ENCODE peak calls at places on chromosomes 7 and 10, in ten cellular contexts. H is cardiac muscle cell; V is kidney epithelial cell; K is stomach; T is fibroblast of lung; L is tibial artery; G is OCI-LY7; S is mucosa of descending colon; O is IMR-90; N is CD8-positive, alpha-beta memory T cell. D is an unnamed sample. For H3K36me3, the result is how much of the 10 kb centered on the place peaks cover.

GRCh38 chr7:142542938-142543337 is 206.3 kb upstream of the PRSS1 start:
- DNase-seq in H (no peak), V (no peak), K (no peak), T (peak), L (no peak), G (no peak), S (no peak), O (peak), N (no peak), D (no peak)

GRCh38 chr7:12323415-12323814 is 80.2 kb downstream of the VWDE start:
- DNase-seq in H (no peak), V (no peak), K (no peak), T (no peak), L (no peak), G (no peak), S (no peak), O (no peak), N (no peak), D (no peak)

GRCh38 chr7:28731092-28731491 is 227.0 kb downstream of the TRIL start:
- DNase-seq in H (no peak), V (no peak), K (no peak), T (no peak), L (no peak), G (no peak), S (no peak), O (no peak), N (no peak), D (no peak)

GRCh38 chr7:137932881-137933269 is 69.0 kb downstream of the CREB3L2 start:
- DNase-seq in H (no peak), V (no peak), K (no peak), T (peak), L (peak), G (no peak), S (no peak), O (peak), N (no peak), D (no peak)

GRCh38 chr10:119198438-119198837 is 8.9 kb upstream of the GRK5 start:
- DNase-seq in H (no peak), V (no peak), K (no peak), T (no peak), L (peak), G (peak), S (no peak), O (no peak), N (no peak), D (no peak)

GRCh38 chr7:84677386-84677785 is 482.8 kb upstream of the SEMA3A start:
- DNase-seq in H (no peak), V (no peak), K (no peak), T (peak), L (no peak), G (no peak), S (no peak), O (no peak), N (no peak), D (no peak)

GRCh38 chr7:106022193-106022821 is 59.2 kb downstream of the CDHR3 start:
- DNase-seq in H (no peak), V (no peak), K (peak), T (no peak), L (no peak), G (peak), S (no peak), O (no peak), N (peak), D (no peak)

GRCh38 chr7:77684030-77684429 is 12.2 kb upstream of the RSBN1L start:
- DNase-seq in H (peak), V (no peak), K (no peak), T (no peak), L (peak), G (no peak), S (no peak), O (peak), N (no peak), D (peak)

GRCh38 chr7:129664029-129665012 is 52.8 kb downstream of the NRF1 start:
- DNase-seq in H (peak), V (peak), K (no peak), T (peak), L (no peak), G (peak), S (no peak), O (peak), N (no peak), D (no peak)

GRCh38 chr10:123014772-123015171 is 6.0 kb downstream of the ACADSB start:
- DNase-seq in H (no peak), V (no peak), K (no peak), T (no peak), L (no peak), G (no peak), S (no peak), O (no peak), N (no peak), D (no peak)

GRCh38 chr7:55532150-55532917 is 40.0 kb downstream of the VOPP1 start:
- DNase-seq in H (no peak), V (no peak), K (no peak), T (no peak), L (no peak), G (peak), S (no peak), O (no peak), N (no peak), D (no peak)

GRCh38 chr10:74333174-74333573 is 182.2 kb downstream of the ADK start:
- DNase-seq in H (no peak), V (no peak), K (no peak), T (peak), L (no peak), G (no peak), S (no peak), O (peak), N (no peak), D (no peak)

GRCh38 chr10:127524869-127525268 is 24.2 kb upstream of the NPS start:
- DNase-seq in H (no peak), V (no peak), K (no peak), T (no peak), L (no peak), G (no peak), S (no peak), O (no peak), N (no peak), D (no peak)

GRCh38 chr10:113765910-113766309 is 14.4 kb downstream of the PLEKHS1 start:
- DNase-seq in H (no peak), V (no peak), K (no peak), T (no peak), L (no peak), G (no peak), S (no peak), O (no peak), N (no peak), D (no peak)

GRCh38 chr7:27184342-27185012 is 555 bp downstream of the HOXA11 start:
- DNase-seq in H (peak), V (no peak), K (peak), T (no peak), L (peak), G (no peak), S (peak), O (peak), N (no peak), D (no peak)

GRCh38 chr7:102321351-102322201 is 34.7 kb downstream of the SPDYE6 start:
- DNase-seq in H (no peak), V (no peak), K (no peak), T (no peak), L (peak), G (no peak), S (peak), O (no peak), N (no peak), D (no peak)

GRCh38 chr7:82678716-82679115 is 235.1 kb upstream of the CACNA2D1 start:
- DNase-seq in H (no peak), V (no peak), K (no peak), T (no peak), L (no peak), G (peak), S (no peak), O (no peak), N (peak), D (no peak)

GRCh38 chr7:123622660-123623386 is 21.2 kb downstream of the ASB15 start:
- DNase-seq in H (peak), V (no peak), K (no peak), T (peak), L (no peak), G (no peak), S (no peak), O (no peak), N (no peak), D (no peak)

GRCh38 chr7:110358028-110358427 is 732.9 kb upstream of the LRRN3 start:
- DNase-seq in H (no peak), V (peak), K (no peak), T (peak), L (no peak), G (no peak), S (no peak), O (peak), N (no peak), D (no peak)

GRCh38 chr7:145169908-145170307 is 334.1 kb upstream of the TPK1 start:
- DNase-seq in H (peak), V (no peak), K (no peak), T (peak), L (no peak), G (peak), S (no peak), O (no peak), N (no peak), D (no peak)

GRCh38 chr10:103781329-103782061 is 73.9 kb downstream of the SH3PXD2A start:
- DNase-seq in H (no peak), V (peak), K (no peak), T (peak), L (no peak), G (peak), S (peak), O (peak), N (no peak), D (no peak)

GRCh38 chr10:103933557-103934121 is 15.7 kb upstream of the STN1 start:
- DNase-seq in H (no peak), V (no peak), K (peak), T (no peak), L (no peak), G (no peak), S (no peak), O (no peak), N (no peak), D (no peak)

GRCh38 chr7:91266067-91266930 is 2.1 kb downstream of the FZD1 start:
- DNase-seq in H (peak), V (no peak), K (no peak), T (peak), L (peak), G (no peak), S (peak), O (peak), N (no peak), D (peak)

GRCh38 chr10:7889947-7890542 is 71.7 kb downstream of the TAF3 start:
- DNase-seq in H (no peak), V (no peak), K (no peak), T (no peak), L (no peak), G (no peak), S (no peak), O (no peak), N (no peak), D (no peak)

GRCh38 chr10:29734980-29735627 is 100.3 kb upstream of the SVIL start:
- DNase-seq in H (peak), V (no peak), K (peak), T (peak), L (peak), G (no peak), S (peak), O (no peak), N (peak), D (peak)

GRCh38 chr10:86556933-86557649 is 35.5 kb upstream of the WAPL start:
- DNase-seq in H (no peak), V (no peak), K (no peak), T (no peak), L (no peak), G (no peak), S (no peak), O (no peak), N (no peak), D (no peak)

GRCh38 chr10:113041841-113042745 is 92.0 kb downstream of the TCF7L2 start:
- DNase-seq in H (no peak), V (no peak), K (no peak), T (no peak), L (no peak), G (no peak), S (no peak), O (no peak), N (no peak), D (no peak)

GRCh38 chr7:3916146-3916545 is 615.1 kb downstream of the SDK1 start:
- DNase-seq in H (no peak), V (no peak), K (no peak), T (peak), L (no peak), G (no peak), S (no peak), O (peak), N (no peak), D (no peak)

GRCh38 chr7:132581431-132581830 is 5.2 kb upstream of the PLXNA4 start:
- DNase-seq in H (no peak), V (no peak), K (no peak), T (no peak), L (no peak), G (no peak), S (no peak), O (no peak), N (no peak), D (no peak)

GRCh38 chr7:157192861-157193260 is 54.1 kb downstream of the UBE3C start:
- DNase-seq in H (no peak), V (no peak), K (no peak), T (no peak), L (no peak), G (no peak), S (no peak), O (no peak), N (no peak), D (no peak)

GRCh38 chr7:157194948-157195347 is 56.2 kb downstream of the UBE3C start:
- DNase-seq in H (no peak), V (no peak), K (no peak), T (no peak), L (no peak), G (no peak), S (no peak), O (no peak), N (no peak), D (no peak)

GRCh38 chr7:157188091-157188665 is 49.5 kb downstream of the UBE3C start:
- DNase-seq in H (no peak), V (no peak), K (no peak), T (no peak), L (no peak), G (no peak), S (no peak), O (no peak), N (no peak), D (no peak)

GRCh38 chr7:157193274-157193673 is 54.5 kb downstream of the UBE3C start:
- DNase-seq in H (no peak), V (peak), K (no peak), T (no peak), L (no peak), G (no peak), S (no peak), O (no peak), N (no peak), D (no peak)

DNA sequence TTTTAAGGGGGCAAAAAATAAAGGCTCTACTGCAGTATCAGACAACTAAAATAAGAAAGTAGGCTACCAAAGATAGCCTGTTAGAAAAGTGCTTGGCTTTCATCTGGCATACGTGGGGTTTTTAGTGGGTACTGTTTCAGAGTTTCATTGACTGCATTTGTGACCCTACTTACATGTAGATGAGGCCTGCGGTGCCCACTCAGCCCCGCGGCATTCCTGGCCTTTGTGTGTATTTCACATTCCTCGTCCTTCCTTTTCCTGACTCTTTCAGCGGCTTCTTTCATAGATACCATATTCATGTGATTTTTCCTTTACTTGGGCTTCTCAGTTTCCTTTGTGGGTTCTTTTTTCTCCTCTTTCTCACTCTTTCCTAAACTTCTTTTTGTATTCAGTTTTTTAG is 50.7 kb downstream of the UBE3C start:
- DNase-seq in H (no peak), V (no peak), K (no peak), T (no peak), L (no peak), G (no peak), S (no peak), O (no peak), N (no peak), D (no peak)
- H3K36me3 ChIP-seq in H (under half), V (under half), K (half or more), T (under half), L (half or more), G (half or more), S (under half), O (under half), N (under half), D (half or more)

GRCh38 chr10:101997803-101998202 is 58.2 kb downstream of the ARMH3 start:
- DNase-seq in H (no peak), V (no peak), K (no peak), T (peak), L (no peak), G (no peak), S (no peak), O (no peak), N (no peak), D (no peak)

GRCh38 chr10:101995451-101996063 is 60.4 kb downstream of the ARMH3 start:
- DNase-seq in H (no peak), V (no peak), K (no peak), T (peak), L (no peak), G (no peak), S (no peak), O (peak), N (no peak), D (no peak)

DNA sequence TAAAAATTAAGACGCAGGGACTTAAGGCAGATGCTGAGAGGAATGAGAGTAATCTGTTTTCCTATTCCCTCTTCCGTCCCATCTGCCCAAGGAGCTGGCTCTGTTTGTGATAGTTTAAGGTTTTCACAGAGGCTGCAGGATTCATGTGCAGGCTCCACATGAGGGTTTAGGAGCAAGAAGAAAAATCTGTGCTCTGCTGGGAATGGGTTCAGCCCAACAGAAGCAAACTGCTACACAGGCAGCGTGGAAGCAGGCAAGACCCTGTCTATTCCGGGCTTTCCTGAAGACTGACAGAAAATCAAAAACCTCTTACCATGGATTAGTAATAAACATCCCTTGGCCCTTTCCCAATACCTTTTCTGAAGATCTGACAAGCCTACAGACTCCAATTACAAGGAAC is 62.1 kb downstream of the ARMH3 start:
- DNase-seq in H (no peak), V (no peak), K (no peak), T (no peak), L (no peak), G (no peak), S (no peak), O (no peak), N (no peak), D (no peak)
- H3K36me3 ChIP-seq in H (under half), V (under half), K (half or more), T (under half), L (half or more), G (half or more), S (under half), O (under half), N (under half), D (half or more)

GRCh38 chr7:37990337-37990736 is 69.9 kb downstream of the EPDR1 start:
- DNase-seq in H (no peak), V (no peak), K (no peak), T (no peak), L (no peak), G (no peak), S (no peak), O (no peak), N (no peak), D (no peak)
- H3K36me3 ChIP-seq in H (under half), V (under half), K (under half), T (under half), L (under half), G (under half), S (under half), O (under half), N (under half), D (under half)

DNA sequence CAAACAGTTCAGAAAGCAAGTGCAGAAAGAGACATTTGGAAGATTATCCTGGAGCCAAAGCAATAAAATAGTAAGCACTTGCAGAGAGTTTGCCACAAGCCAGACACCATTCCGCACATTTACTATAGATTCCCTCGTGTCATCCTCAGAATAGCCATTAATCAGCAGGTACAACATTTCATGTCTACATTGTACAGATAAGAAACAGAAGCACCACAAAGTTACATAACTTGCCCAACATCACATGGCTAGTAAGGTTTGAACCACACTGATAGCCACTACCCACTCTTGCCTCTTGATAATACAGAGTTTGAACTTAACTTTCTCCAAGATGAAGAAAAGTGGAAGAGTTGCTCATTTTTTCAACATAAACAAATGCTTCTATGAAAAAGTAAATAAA is 40.6 kb upstream of the GHITM start:
- DNase-seq in H (no peak), V (no peak), K (no peak), T (no peak), L (no peak), G (no peak), S (no peak), O (no peak), N (no peak), D (no peak)
- H3K36me3 ChIP-seq in H (under half), V (under half), K (under half), T (under half), L (under half), G (under half), S (under half), O (under half), N (under half), D (under half)

DNA sequence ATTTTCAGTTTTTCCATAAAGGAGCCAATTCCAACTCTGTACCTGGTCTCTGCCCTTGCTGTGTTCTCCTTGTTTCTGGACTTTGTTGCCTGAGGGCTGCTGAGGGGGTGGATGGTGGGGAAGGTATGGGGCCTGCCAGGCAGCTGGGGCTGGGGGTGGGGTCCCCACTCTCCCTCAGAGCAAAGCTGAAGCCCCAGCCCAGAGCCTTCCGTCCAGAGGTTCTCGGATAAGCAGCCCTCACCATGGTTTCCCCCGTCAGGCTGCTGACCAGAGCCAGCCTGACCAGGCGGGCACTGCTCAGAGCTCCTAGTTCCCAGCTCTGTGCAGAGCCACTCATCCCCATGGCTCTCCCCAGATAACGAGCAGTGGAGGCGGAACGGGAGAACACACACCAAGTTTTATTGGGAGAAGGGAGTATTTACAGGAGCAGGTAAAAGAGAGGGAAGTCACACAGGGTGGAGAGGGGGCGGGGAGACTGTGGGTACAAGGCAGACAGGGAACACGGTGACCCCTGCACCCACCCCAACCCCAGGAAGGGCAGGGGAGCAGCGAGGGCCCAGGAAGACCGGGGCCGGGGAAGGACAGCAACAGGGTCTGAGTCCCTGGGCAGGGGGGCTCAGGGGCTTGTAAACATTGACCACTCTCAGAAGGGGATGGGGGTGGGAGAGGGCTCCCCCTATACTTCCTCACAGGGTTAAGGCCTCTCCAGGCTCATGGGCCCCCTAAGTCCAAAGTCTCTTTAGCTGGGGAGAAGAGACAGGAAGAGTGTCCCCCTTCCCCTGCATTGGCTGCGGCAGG is 5.8 kb downstream of the GNB2 start:
- DNase-seq in H (no peak), V (no peak), K (no peak), T (no peak), L (no peak), G (no peak), S (no peak), O (no peak), N (no peak), D (no peak)
- H3K36me3 ChIP-seq in H (under half), V (under half), K (half or more), T (under half), L (half or more), G (half or more), S (under half), O (half or more), N (under half), D (half or more)